ENCODE peak calls at places on chromosomes 13 and 19, in eight cellular contexts. N is colonic mucosa; W is HepG2; X is MM.1S; D is astrocyte; I is CD4-positive, CD25-positive, alpha-beta regulatory T cell; C is neuronal stem cell; Z is fibroblast of lung. J is an unnamed sample.

GRCh38 chr19:58182577-58182988 is 278 bp upstream of the ZNF274 start:
- DNase-seq in Z (no peak), C (no peak), D (no peak), W (no peak), I (no peak), X (no peak), N (peak; percentile 93), J (no peak)

GRCh38 chr19:28313633-28314032 is 899.3 kb downstream of the UQCRFS1 start:
- DNase-seq in D (peak; percentile 99), N (no peak), C (no peak), Z (peak; percentile 99), I (no peak), X (no peak), W (no peak), J (no peak)

GRCh38 chr19:18576383-18576782 is 4.7 kb downstream of the UBA52 start:
- DNase-seq in C (no peak), D (no peak), Z (no peak), W (no peak), I (no peak), X (no peak), N (no peak), J (no peak)

GRCh38 chr19:57759096-57759495 is 10.4 kb upstream of the ZNF586 start:
- DNase-seq in X (no peak), C (no peak), W (no peak), I (no peak), Z (no peak), D (no peak), N (no peak), J (no peak)

GRCh38 chr13:19817510-19818158 is 34.9 kb upstream of the PSPC1 start:
- DNase-seq in Z (no peak), N (no peak), I (no peak), C (no peak), W (no peak), D (no peak), X (no peak), J (no peak)

GRCh38 chr19:50252111-50252886 is 48.9 kb downstream of the MYH14 start:
- DNase-seq in N (peak; percentile 35), C (no peak), I (no peak), X (no peak), D (no peak), W (no peak), Z (peak; percentile 3), J (no peak)

GRCh38 chr19:13417054-13417453 is 89.2 kb downstream of the CACNA1A start:
- DNase-seq in X (no peak), D (no peak), W (peak; percentile 3), C (no peak), Z (no peak), I (no peak), N (no peak), J (no peak)

GRCh38 chr19:52391135-52391534 is 6.5 kb upstream of the ZNF528 start:
- DNase-seq in N (no peak), D (no peak), Z (no peak), W (no peak), I (no peak), X (no peak), C (no peak), J (no peak)

GRCh38 chr13:37277007-37277406 is 171.5 kb upstream of the CSNK1A1L start:
- DNase-seq in D (no peak), C (no peak), W (no peak), X (no peak), Z (peak; percentile 26), N (no peak), I (no peak), J (no peak)

GRCh38 chr19:30690935-30691505 is 318.8 kb downstream of the ZNF536 start:
- DNase-seq in D (no peak), W (no peak), N (no peak), C (no peak), X (no peak), Z (no peak), I (no peak), J (no peak)

GRCh38 chr19:32012206-32012605 is 333.2 kb upstream of the ZNF507 start:
- DNase-seq in N (no peak), W (peak; percentile 13), C (no peak), I (no peak), X (no peak), Z (no peak), D (no peak), J (no peak)

GRCh38 chr19:43749898-43750297 is 4.9 kb downstream of the SMG9 start:
- DNase-seq in N (no peak), I (no peak), D (no peak), C (no peak), W (no peak), Z (no peak), X (no peak), J (no peak)

GRCh38 chr13:48221301-48222190 is 11.5 kb upstream of the ITM2B start:
- DNase-seq in D (no peak), I (peak; percentile 16), C (no peak), X (no peak), Z (no peak), W (no peak), N (no peak), J (no peak)

GRCh38 chr19:11113140-11113708 is 24.0 kb downstream of the LDLR start:
- DNase-seq in C (no peak), D (no peak), N (no peak), I (no peak), W (no peak), Z (no peak), X (no peak), J (no peak)

GRCh38 chr19:17627161-17627560 is 61.0 kb downstream of the UNC13A start:
- DNase-seq in W (no peak), N (no peak), I (no peak), D (no peak), C (no peak), Z (no peak), X (no peak), J (no peak)

GRCh38 chr13:33743438-33744368 is 74.2 kb upstream of the RFC3 start:
- DNase-seq in N (no peak), I (peak; percentile 3), Z (no peak), X (no peak), W (peak; percentile 10), C (no peak), D (no peak), J (no peak)

GRCh38 chr19:22144394-22144793 is 52.4 kb downstream of the ZNF676 start:
- DNase-seq in W (no peak), Z (peak; percentile 26), D (peak; percentile 24), N (no peak), X (no peak), C (peak; percentile 9), I (no peak), J (peak; percentile 32)

GRCh38 chr13:30869491-30869890 is 36.6 kb upstream of the MEDAG start:
- DNase-seq in C (no peak), Z (peak; percentile 61), W (no peak), N (no peak), D (peak; percentile 52), X (no peak), I (no peak), J (no peak)
- H3K4me1 ChIP-seq in C (peaks cover 54% of the 10 kb centered on the region), Z (peaks cover 61% of the 10 kb centered on the region), W (peaks cover 69% of the 10 kb centered on the region), N (no peaks in the 10 kb centered on the region), D (peaks cover 72% of the 10 kb centered on the region), X (no peaks in the 10 kb centered on the region), I (no peaks in the 10 kb centered on the region), J (peaks cover 21% of the 10 kb centered on the region)

GRCh38 chr13:112987625-112988024 is 18.6 kb downstream of the MCF2L start:
- DNase-seq in N (no peak), Z (no peak), X (no peak), W (no peak), C (no peak), D (no peak), I (no peak), J (no peak)
- H3K4me1 ChIP-seq in N (peaks cover 7% of the 10 kb centered on the region), Z (no peaks in the 10 kb centered on the region), X (peaks cover 22% of the 10 kb centered on the region), W (peaks cover 50% of the 10 kb centered on the region), C (no peaks in the 10 kb centered on the region), D (no peaks in the 10 kb centered on the region), I (no peaks in the 10 kb centered on the region), J (peaks cover 3% of the 10 kb centered on the region)

GRCh38 chr13:39419068-39419467 is 183.9 kb downstream of the LHFPL6 start:
- DNase-seq in D (no peak), W (no peak), N (no peak), I (no peak), Z (no peak), C (no peak), X (no peak), J (no peak)
- H3K4me1 ChIP-seq in D (peaks cover 11% of the 10 kb centered on the region), W (peaks cover 11% of the 10 kb centered on the region), N (no peaks in the 10 kb centered on the region), I (no peaks in the 10 kb centered on the region), Z (no peaks in the 10 kb centered on the region), C (peaks cover 58% of the 10 kb centered on the region), X (no peaks in the 10 kb centered on the region), J (no peaks in the 10 kb centered on the region)

GRCh38 chr19:41223431-41224234 is 4.6 kb downstream of the AXL start:
- DNase-seq in Z (peak; percentile 96), W (peak; percentile 57), I (no peak), C (peak; percentile 80), N (no peak), X (no peak), D (peak; percentile 93), J (peak; percentile 67)

GRCh38 chr19:41225238-41226052 is 6.4 kb downstream of the AXL start:
- DNase-seq in N (peak; percentile 47), Z (peak; percentile 100), C (no peak), W (peak; percentile 91), I (peak; percentile 10), X (no peak), D (peak; percentile 100), J (peak; percentile 27)

GRCh38 chr19:41226874-41227390 is 7.9 kb downstream of the AXL start:
- DNase-seq in N (no peak), X (no peak), Z (no peak), W (no peak), C (no peak), I (no peak), D (no peak), J (no peak)

GRCh38 chr19:41226053-41226873 is 7.2 kb downstream of the AXL start:
- DNase-seq in N (peak; percentile 74), Z (peak; percentile 93), D (peak; percentile 75), X (no peak), W (peak; percentile 68), I (peak; percentile 21), C (peak; percentile 44), J (peak; percentile 23)

GRCh38 chr19:41224632-41225031 is 5.6 kb downstream of the AXL start:
- DNase-seq in X (no peak), N (no peak), D (no peak), W (no peak), C (no peak), Z (no peak), I (no peak), J (no peak)
- H3K4me1 ChIP-seq in X (peaks cover 6% of the 10 kb centered on the region), N (peaks cover 5% of the 10 kb centered on the region), D (peaks cover 67% of the 10 kb centered on the region), W (peaks cover 81% of the 10 kb centered on the region), C (peaks cover 28% of the 10 kb centered on the region), Z (peaks cover 52% of the 10 kb centered on the region), I (peaks cover 19% of the 10 kb centered on the region), J (peaks cover 16% of the 10 kb centered on the region)

J was measured in NT2/D1.